ENCODE peak calls at places on chromosomes 6 and 20, in seven cellular contexts. U, H, D, Y, P, F and M are unnamed samples.
A peak's percentile ranks its signal among the peaks of the same experiment; 100 is the strongest.

GRCh38 chr6:41190791-41191190 is 10.2 kb downstream of the TREML2 start:
- DNase-seq in U (no peak), H (no peak), D (no peak), Y (no peak), P (no peak), F (no peak), M (no peak)

GRCh38 chr6:166511316-166511715 is 75.2 kb downstream of the RAMACL start:
- DNase-seq in U (no peak), H (no peak), D (no peak), Y (no peak), P (no peak), F (no peak), M (no peak)

GRCh38 chr20:39885975-39886649 is 802.9 kb downstream of the MAFB start:
- DNase-seq in U (peak; percentile 61), H (peak; percentile 70), D (no peak), Y (no peak), P (peak; percentile 71), F (peak; percentile 68), M (peak; percentile 55)

GRCh38 chr6:116379764-116380163 is 9.0 kb downstream of the DSE start:
- DNase-seq in U (no peak), H (no peak), D (no peak), Y (no peak), P (no peak), F (no peak), M (no peak)

GRCh38 chr20:21511850-21512633 is 1.8 kb downstream of the NKX2-2 start:
- DNase-seq in U (no peak), H (no peak), D (peak; percentile 72), Y (peak; percentile 17), P (peak; percentile 64), F (no peak), M (no peak)

GRCh38 chr6:74971631-74972030 is 234.2 kb downstream of the COL12A1 start:
- DNase-seq in U (no peak), H (no peak), D (no peak), Y (no peak), P (no peak), F (no peak), M (no peak)

GRCh38 chr20:9629821-9630220 is 115.4 kb downstream of the LAMP5 start:
- DNase-seq in U (no peak), H (no peak), D (no peak), Y (no peak), P (no peak), F (no peak), M (no peak)

GRCh38 chr20:33450867-33451266 is 7.3 kb upstream of the SNTA1 start:
- DNase-seq in U (no peak), H (no peak), D (no peak), Y (no peak), P (no peak), F (no peak), M (no peak)

GRCh38 chr6:81878479-81878878 is 126.0 kb upstream of the TENT5A start:
- DNase-seq in U (no peak), H (no peak), D (no peak), Y (no peak), P (no peak), F (no peak), M (no peak)

GRCh38 chr20:45452772-45453171 is 16.8 kb upstream of the WFDC2 start:
- DNase-seq in U (no peak), H (no peak), D (no peak), Y (no peak), P (no peak), F (no peak), M (no peak)

GRCh38 chr6:133042550-133043120 is 198.5 kb upstream of the EYA4 start:
- DNase-seq in U (no peak), H (no peak), D (no peak), Y (no peak), P (no peak), F (no peak), M (no peak)

GRCh38 chr6:24855389-24856245 is 56.9 kb upstream of the ARMH2 start:
- DNase-seq in U (peak; percentile 54), H (peak; percentile 19), D (peak; percentile 57), Y (peak; percentile 18), P (no peak), F (peak; percentile 27), M (no peak)

GRCh38 chr6:156387472-156387871 is 389.7 kb upstream of the ARID1B start:
- DNase-seq in U (no peak), H (no peak), D (no peak), Y (no peak), P (no peak), F (no peak), M (no peak)

GRCh38 chr20:35129647-35130069 is 17.5 kb downstream of the EDEM2 start:
- DNase-seq in U (no peak), H (no peak), D (no peak), Y (no peak), P (no peak), F (no peak), M (no peak)

GRCh38 chr6:32196682-32197616 is 4.5 kb upstream of the GPSM3 start:
- DNase-seq in U (no peak), H (peak; percentile 55), D (no peak), Y (no peak), P (no peak), F (no peak), M (peak; percentile 56)

GRCh38 chr6:106908386-106908840 is 66.1 kb downstream of the CD24 start:
- DNase-seq in U (no peak), H (no peak), D (no peak), Y (no peak), P (no peak), F (no peak), M (no peak)

GRCh38 chr20:62666736-62667529 is 24.6 kb downstream of the SLCO4A1 start:
- DNase-seq in U (no peak), H (peak; percentile 50), D (no peak), Y (no peak), P (no peak), F (peak; percentile 49), M (no peak)

GRCh38 chr6:39334039-39334438 is 11.5 kb upstream of the KCNK16 start:
- DNase-seq in U (no peak), H (no peak), D (no peak), Y (no peak), P (no peak), F (no peak), M (no peak)

GRCh38 chr6:121319112-121319553 is 15.1 kb downstream of the TBC1D32 start:
- DNase-seq in U (no peak), H (no peak), D (no peak), Y (no peak), P (no peak), F (no peak), M (no peak)

GRCh38 chr6:143564484-143565017 is 53.0 kb upstream of the FUCA2 start:
- DNase-seq in U (no peak), H (peak; percentile 65), D (no peak), Y (no peak), P (no peak), F (no peak), M (no peak)

GRCh38 chr6:146526192-146526591 is 17.4 kb upstream of the RAB32 start:
- DNase-seq in U (no peak), H (no peak), D (no peak), Y (no peak), P (no peak), F (no peak), M (no peak)
- TF ChIP-seq CTCF in U (peak; percentile 43), H (peak; percentile 41), D (no peak), Y (peak; percentile 10), P (peak; percentile 19), F (no peak), M (no peak)

DNA sequence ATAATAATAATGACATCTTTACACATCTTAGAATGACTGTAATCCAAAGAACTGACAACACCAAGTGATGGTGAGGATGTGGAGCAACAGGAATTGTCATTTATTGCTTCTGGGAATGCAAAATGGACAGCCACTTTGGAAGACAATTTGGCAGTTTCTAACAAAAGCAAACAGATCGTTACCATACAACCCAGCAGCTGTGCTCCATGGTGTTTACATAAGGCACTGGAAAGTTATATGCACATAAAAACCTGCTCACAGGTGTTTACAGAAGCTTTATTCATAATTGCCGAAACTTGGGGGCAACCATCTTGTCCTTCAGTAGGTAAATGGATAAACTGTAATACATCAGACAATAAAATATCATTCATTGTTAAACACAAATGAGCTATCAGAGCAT is 18.3 kb upstream of the ASF1A start:
- DNase-seq in U (no peak), H (no peak), D (no peak), Y (no peak), P (no peak), F (no peak), M (no peak)
- TF ChIP-seq CTCF in U (no peak), H (no peak), D (no peak), Y (no peak), P (no peak), F (no peak), M (no peak)

DNA sequence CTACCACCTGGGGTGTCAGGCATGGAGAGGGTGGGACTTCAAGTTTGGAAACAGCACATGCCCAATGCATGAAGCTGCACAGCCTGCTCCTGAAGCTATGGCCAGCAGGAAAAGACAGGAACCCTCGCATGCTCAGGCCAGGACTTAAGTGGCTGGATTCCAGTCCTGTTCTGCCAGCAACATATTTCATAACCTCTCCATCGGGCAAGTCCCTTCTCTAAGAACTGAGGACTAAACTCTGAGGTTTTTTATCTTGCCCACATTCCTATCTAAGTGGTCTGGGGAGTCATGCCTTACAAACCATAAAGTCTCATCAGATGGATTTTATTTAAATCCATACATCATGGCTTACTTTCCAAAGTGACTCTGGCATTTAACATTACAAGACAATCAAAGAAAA is 27.5 kb upstream of the AGPAT4 start:
- DNase-seq in U (peak; percentile 92), H (peak; percentile 17), D (no peak), Y (no peak), P (no peak), F (no peak), M (no peak)
- TF ChIP-seq CTCF in U (no peak), H (no peak), D (no peak), Y (no peak), P (no peak), F (no peak), M (no peak)

GRCh38 chr6:139373154-139373927 is 1.1 kb downstream of the CITED2 start:
- DNase-seq in U (no peak), H (peak; percentile 68), D (peak; percentile 88), Y (peak; percentile 41), P (peak; percentile 87), F (peak; percentile 72), M (peak; percentile 39)
- TF ChIP-seq CTCF in U (no peak), H (peak; percentile 48), D (no peak), Y (peak; percentile 53), P (peak; percentile 7), F (peak; percentile 34), M (peak; percentile 7)

DNA sequence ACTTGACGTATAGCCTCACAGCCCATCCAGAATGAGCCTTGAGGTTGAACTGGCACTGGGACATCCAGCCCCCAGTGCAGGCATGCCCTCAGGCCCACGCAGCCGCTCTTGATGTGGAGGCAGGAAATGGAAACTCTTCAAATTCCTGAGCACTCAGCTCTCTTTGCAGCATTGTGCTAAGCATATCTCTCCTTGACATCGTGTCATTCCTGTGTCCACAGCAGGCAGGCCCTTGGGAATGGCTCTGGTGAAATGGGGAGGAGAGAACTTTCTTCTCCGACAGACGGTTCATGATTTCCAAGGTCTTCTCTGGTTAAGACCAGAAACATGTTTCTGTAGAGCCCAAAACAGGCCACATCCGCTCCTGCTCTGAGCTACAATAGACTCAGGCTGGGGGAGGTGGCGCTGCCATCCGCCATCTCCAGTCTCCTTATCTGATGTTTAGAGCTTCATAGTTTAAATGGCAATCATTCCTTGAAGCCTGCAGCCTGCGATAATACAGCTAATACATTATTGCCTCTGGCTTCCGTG is 248.8 kb downstream of the CDH4 start:
- DNase-seq in U (no peak), H (no peak), D (no peak), Y (no peak), P (no peak), F (no peak), M (no peak)
- TF ChIP-seq CTCF in U (no peak), H (no peak), D (no peak), Y (no peak), P (no peak), F (no peak), M (no peak)